ENCODE peak calls at places on chromosomes 12 and 14, in six cellular contexts. X, M, G, J, S and U are unnamed samples.

GRCh38 chr12:130904064-130904463 is 32.2 kb downstream of the RAN start:
- DNase-seq in X (no peak), M (no peak), G (no peak), J (no peak), S (no peak), U (no peak)

GRCh38 chr12:69239922-69240624 is 704 bp downstream of the CPSF6 start:
- DNase-seq in X (peak), M (peak), G (no peak), J (peak), S (peak), U (peak)

GRCh38 chr14:86858043-86858442 is 1134.9 kb downstream of the GALC start:
- DNase-seq in X (no peak), M (no peak), G (no peak), J (peak), S (no peak), U (peak)

GRCh38 chr14:66272221-66272620 is 213.9 kb upstream of the CCDC196 start:
- DNase-seq in X (no peak), M (no peak), G (no peak), J (no peak), S (no peak), U (no peak)

GRCh38 chr14:104390221-104390931 is 189.2 kb upstream of the C14orf180 start:
- DNase-seq in X (no peak), M (no peak), G (no peak), J (no peak), S (no peak), U (no peak)

GRCh38 chr12:88144037-88144436 is 1.9 kb downstream of the TMTC3 start:
- DNase-seq in X (no peak), M (no peak), G (no peak), J (no peak), S (no peak), U (no peak)

GRCh38 chr14:70955543-70956480 is 48.6 kb downstream of the PCNX1 start:
- DNase-seq in X (peak), M (no peak), G (peak), J (peak), S (no peak), U (peak)

GRCh38 chr12:126493366-126494108 is 1428.3 kb downstream of the AACS start:
- DNase-seq in X (no peak), M (no peak), G (peak), J (no peak), S (no peak), U (peak)

GRCh38 chr14:72753044-72753710 is 140.7 kb downstream of the DPF3 start:
- DNase-seq in X (no peak), M (no peak), G (no peak), J (no peak), S (no peak), U (no peak)

GRCh38 chr12:52358575-52359350 is 8.5 kb downstream of the KRT85 start:
- DNase-seq in X (no peak), M (no peak), G (no peak), J (no peak), S (no peak), U (no peak)

GRCh38 chr14:50816419-50817047 is 14.4 kb downstream of the NIN start:
- DNase-seq in X (no peak), M (no peak), G (peak), J (peak), S (no peak), U (peak)

GRCh38 chr12:12684375-12685106 is 11.4 kb downstream of the GPR19 start:
- DNase-seq in X (no peak), M (no peak), G (peak), J (peak), S (peak), U (peak)

GRCh38 chr14:53193193-53193592 is 40.1 kb upstream of the DDHD1 start:
- DNase-seq in X (no peak), M (no peak), G (peak), J (peak), S (no peak), U (peak)

GRCh38 chr14:73995977-73996378 is 23.1 kb downstream of the ENTPD5 start:
- DNase-seq in X (no peak), M (no peak), G (no peak), J (no peak), S (no peak), U (no peak)

GRCh38 chr14:62947291-62947690 is 98.0 kb downstream of the KCNH5 start:
- DNase-seq in X (no peak), M (no peak), G (no peak), J (no peak), S (no peak), U (no peak)

GRCh38 chr12:130335517-130336392 is 1.9 kb upstream of the PIWIL1 start:
- DNase-seq in X (no peak), M (no peak), G (peak), J (peak), S (peak), U (peak)

GRCh38 chr14:101018561-101019290 is 115.2 kb upstream of the RTL1 start:
- DNase-seq in X (no peak), M (peak), G (no peak), J (no peak), S (no peak), U (no peak)